ENCODE peak calls at places on chromosomes 1 and 21, in six cellular contexts. N is SJSA1, R is cardiac muscle cell, B is stomach, I is Panc1, W is left lung. G is an unnamed sample.

GRCh38 chr1:91741301-91741700 is 144.7 kb downstream of the TGFBR3 start:
- DNase-seq in N (no peak), R (no peak), B (no peak), I (no peak), W (no peak), G (no peak)

GRCh38 chr1:85109475-85109874 is 61.2 kb upstream of the MCOLN3 start:
- DNase-seq in N (peak; percentile 38), R (peak; percentile 82), B (peak; percentile 67), I (peak; percentile 60), W (peak; percentile 55), G (peak; percentile 10)

GRCh38 chr1:229098903-229099578 is 171.9 kb upstream of the RAB4A start:
- DNase-seq in N (no peak), R (no peak), B (no peak), I (no peak), W (no peak), G (no peak)

GRCh38 chr1:33327587-33328325 is 6.9 kb upstream of the A3GALT2 start:
- DNase-seq in N (no peak), R (no peak), B (peak; percentile 69), I (no peak), W (peak; percentile 67), G (no peak)

GRCh38 chr1:10530756-10531155 is 56.0 kb downstream of the PEX14 start:
- DNase-seq in N (peak; percentile 84), R (no peak), B (no peak), I (no peak), W (no peak), G (no peak)

GRCh38 chr1:218369688-218370511 is 24.8 kb downstream of the TGFB2 start:
- DNase-seq in N (peak; percentile 80), R (no peak), B (no peak), I (no peak), W (no peak), G (no peak)

GRCh38 chr1:18849252-18849651 is 10.2 kb downstream of the TAS1R2 start:
- DNase-seq in N (no peak), R (no peak), B (no peak), I (no peak), W (no peak), G (no peak)

GRCh38 chr1:25804244-25804963 is 4.4 kb downstream of the SELENON start:
- DNase-seq in N (no peak), R (no peak), B (no peak), I (no peak), W (no peak), G (no peak)

GRCh38 chr21:20968391-20968790 is 29.8 kb upstream of the NCAM2 start:
- DNase-seq in N (no peak), R (no peak), B (no peak), I (no peak), W (no peak), G (no peak)

GRCh38 chr1:168091063-168091462 is 45.7 kb downstream of the GPR161 start:
- DNase-seq in N (no peak), R (no peak), B (no peak), I (no peak), W (no peak), G (no peak)

GRCh38 chr1:117008675-117009074 is 7.1 kb downstream of the CD101 start:
- DNase-seq in N (no peak), R (no peak), B (no peak), I (no peak), W (no peak), G (no peak)

GRCh38 chr1:44926311-44926781 is 60.0 kb downstream of the EIF2B3 start:
- DNase-seq in N (peak; percentile 53), R (no peak), B (no peak), I (no peak), W (no peak), G (no peak)

GRCh38 chr21:46084709-46085108 is 13.2 kb upstream of the COL6A2 start:
- DNase-seq in N (no peak), R (no peak), B (no peak), I (no peak), W (peak; percentile 22), G (no peak)

GRCh38 chr1:68166348-68166747 is 66.0 kb downstream of the WLS start:
- DNase-seq in N (peak; percentile 9), R (no peak), B (no peak), I (no peak), W (no peak), G (no peak)

GRCh38 chr21:28445081-28445830 is 547.4 kb downstream of the LTN1 start:
- DNase-seq in N (no peak), R (no peak), B (no peak), I (no peak), W (no peak), G (no peak)

GRCh38 chr1:18691648-18692047 is 61.0 kb downstream of the PAX7 start:
- DNase-seq in N (no peak), R (no peak), B (no peak), I (no peak), W (no peak), G (no peak)

GRCh38 chr21:14913576-14914146 is 151.1 kb downstream of the NRIP1 start:
- DNase-seq in N (no peak), R (no peak), B (no peak), I (no peak), W (no peak), G (no peak)

GRCh38 chr1:228031276-228031995 is 24.6 kb downstream of the WNT3A start:
- DNase-seq in N (no peak), R (no peak), B (no peak), I (no peak), W (peak; percentile 10), G (no peak)

GRCh38 chr1:37691497-37692077 is 729 bp upstream of the CDCA8 start:
- DNase-seq in N (no peak), R (peak; percentile 50), B (peak; percentile 59), I (no peak), W (peak; percentile 41), G (peak; percentile 39)

GRCh38 chr1:9701661-9702060 is 50.1 kb downstream of the PIK3CD start:
- DNase-seq in N (no peak), R (no peak), B (no peak), I (no peak), W (no peak), G (no peak)

GRCh38 chr21:14688412-14688811 is 142.3 kb upstream of the SAMSN1 start:
- DNase-seq in N (no peak), R (no peak), B (no peak), I (no peak), W (no peak), G (no peak)

GRCh38 chr1:187203257-187203656 is 374.5 kb downstream of the PLA2G4A start:
- DNase-seq in N (no peak), R (no peak), B (no peak), I (no peak), W (no peak), G (no peak)

GRCh38 chr1:235818632-235819136 is 48.0 kb downstream of the LYST start:
- DNase-seq in N (no peak), R (no peak), B (no peak), I (no peak), W (no peak), G (no peak)

GRCh38 chr1:234926252-234926573 is 202.4 kb downstream of the TOMM20 start:
- DNase-seq in N (no peak), R (no peak), B (no peak), I (no peak), W (no peak), G (no peak)

GRCh38 chr1:62912028-62912638 is 128.2 kb downstream of the ATG4C start:
- DNase-seq in N (no peak), R (peak; percentile 24), B (no peak), I (no peak), W (no peak), G (peak; percentile 16)

GRCh38 chr1:15454256-15454655 is 2.3 kb upstream of the CELA2A start:
- DNase-seq in N (peak; percentile 67), R (no peak), B (peak; percentile 71), I (no peak), W (no peak), G (no peak)

GRCh38 chr1:190179817-190180216 is 297.8 kb downstream of the BRINP3 start:
- DNase-seq in N (no peak), R (no peak), B (no peak), I (peak; percentile 25), W (no peak), G (no peak)

GRCh38 chr1:205598841-205599666 is 32.8 kb downstream of the ELK4 start:
- DNase-seq in N (no peak), R (no peak), B (peak; percentile 67), I (no peak), W (peak; percentile 62), G (no peak)

GRCh38 chr1:109864063-109864822 is 46.4 kb upstream of the CSF1 start:
- DNase-seq in N (no peak), R (no peak), B (no peak), I (no peak), W (no peak), G (no peak)

GRCh38 chr1:180893614-180894013 is 19.1 kb upstream of the KIAA1614 start:
- DNase-seq in N (no peak), R (no peak), B (no peak), I (no peak), W (no peak), G (no peak)

GRCh38 chr1:172906778-172907592 is 143.8 kb downstream of the TNFSF18 start:
- DNase-seq in N (peak; percentile 78), R (no peak), B (no peak), I (no peak), W (no peak), G (peak; percentile 59)

GRCh38 chr21:15009964-15010363 is 54.8 kb downstream of the NRIP1 start:
- DNase-seq in N (peak; percentile 58), R (no peak), B (no peak), I (no peak), W (no peak), G (no peak)

GRCh38 chr1:230823835-230824485 is 44.4 kb downstream of the C1orf198 start:
- DNase-seq in N (no peak), R (no peak), B (peak; percentile 64), I (no peak), W (no peak), G (no peak)

GRCh38 chr1:89190017-89190416 is 8.7 kb downstream of the GBP4 start:
- DNase-seq in N (no peak), R (no peak), B (no peak), I (no peak), W (no peak), G (no peak)
- H3K4me1 ChIP-seq in N (no peaks in the 10 kb centered on the region), R (peaks cover 6% of the 10 kb centered on the region), B (no peaks in the 10 kb centered on the region), I (no peaks in the 10 kb centered on the region), W (no peaks in the 10 kb centered on the region), G (no peaks in the 10 kb centered on the region)

GRCh38 chr21:44931501-44932365 is 8.1 kb upstream of the SLX9 start:
- DNase-seq in N (no peak), R (no peak), B (no peak), I (no peak), W (no peak), G (no peak)
- H3K4me1 ChIP-seq in N (peaks cover 61% of the 10 kb centered on the region), R (peaks cover 11% of the 10 kb centered on the region), B (peaks cover 45% of the 10 kb centered on the region), I (peaks cover 24% of the 10 kb centered on the region), W (peaks cover 31% of the 10 kb centered on the region), G (peaks cover 52% of the 10 kb centered on the region)

GRCh38 chr1:201506573-201507567 is at the start of gene CSRP1:
- DNase-seq in N (peak; percentile 74), R (peak; percentile 54), B (peak; percentile 90), I (no peak), W (peak; percentile 90), G (peak; percentile 87)
- H3K4me1 ChIP-seq in N (peaks cover 69% of the 10 kb centered on the region), R (peaks cover 45% of the 10 kb centered on the region), B (peaks cover 69% of the 10 kb centered on the region), I (peaks cover 43% of the 10 kb centered on the region), W (peaks cover 38% of the 10 kb centered on the region), G (peaks cover 96% of the 10 kb centered on the region)

GRCh38 chr1:242468749-242469148 is 55.7 kb downstream of the PLD5 start:
- DNase-seq in N (no peak), R (no peak), B (no peak), I (no peak), W (no peak), G (no peak)
- H3K4me1 ChIP-seq in N (no peaks in the 10 kb centered on the region), R (no peaks in the 10 kb centered on the region), B (no peaks in the 10 kb centered on the region), I (no peaks in the 10 kb centered on the region), W (no peaks in the 10 kb centered on the region), G (no peaks in the 10 kb centered on the region)